ENCODE peak calls at places on chromosome 15, in seven cellular contexts. C is mesothelial cell of epicardium, N is lower lobe of right lung, L is WTC11, H is H9, Y is chondrocyte, P is vagina. S is an unnamed sample.

GRCh38 chr15:66907826-66908502 is 157.4 kb upstream of the SMAD3 start:
- DNase-seq in C (no peak), N (peak; percentile 77), H (peak; percentile 21), L (no peak), P (no peak), Y (no peak), S (no peak)

GRCh38 chr15:72118400-72118978 is at the start of gene SENP8:
- DNase-seq in C (no peak), H (no peak), P (no peak), N (no peak), L (no peak), Y (no peak), S (no peak)

GRCh38 chr15:75921732-75922703 is 18.3 kb downstream of the FBXO22 start:
- DNase-seq in P (no peak), H (no peak), L (peak; percentile 28), N (no peak), C (no peak), Y (no peak), S (peak; percentile 51)

GRCh38 chr15:45784656-45785055 is 149.8 kb downstream of the SQOR start:
- DNase-seq in Y (no peak), C (no peak), H (no peak), P (no peak), N (no peak), L (no peak), S (no peak)

GRCh38 chr15:31467361-31467760 is 140.7 kb downstream of the KLF13 start:
- DNase-seq in N (no peak), H (peak; percentile 8), L (no peak), C (peak; percentile 27), Y (no peak), P (peak; percentile 60), S (no peak)

GRCh38 chr15:41870689-41871081 is 23.2 kb downstream of the SPTBN5 start:
- DNase-seq in P (no peak), C (no peak), N (no peak), H (no peak), L (no peak), Y (no peak), S (no peak)

GRCh38 chr15:84749111-84749991 is 959 bp downstream of the ZNF592 start:
- DNase-seq in P (no peak), H (peak; percentile 35), C (peak; percentile 38), Y (no peak), L (peak; percentile 20), N (peak; percentile 54), S (peak; percentile 19)

GRCh38 chr15:25339431-25339830 is 99.4 kb downstream of the UBE3A start:
- DNase-seq in L (no peak), Y (no peak), P (no peak), N (no peak), H (no peak), C (no peak), S (no peak)

GRCh38 chr15:76169013-76169412 is 109.2 kb downstream of the TMEM266 start:
- DNase-seq in Y (no peak), N (no peak), L (peak; percentile 34), P (no peak), C (no peak), H (peak; percentile 56), S (no peak)

GRCh38 chr15:75662823-75663519 is 15.3 kb downstream of the SNX33 start:
- DNase-seq in C (no peak), L (no peak), P (no peak), Y (no peak), N (no peak), H (no peak), S (no peak)

GRCh38 chr15:34109775-34110663 is 8.1 kb downstream of the PGBD4 start:
- DNase-seq in H (no peak), L (no peak), P (no peak), Y (no peak), N (no peak), C (no peak), S (peak; percentile 16)

GRCh38 chr15:85404156-85404921 is 23.9 kb downstream of the AKAP13 start:
- DNase-seq in C (no peak), L (no peak), P (no peak), Y (no peak), H (no peak), N (no peak), S (no peak)

GRCh38 chr15:69531302-69532027 is 78.8 kb downstream of the RPLP1 start:
- DNase-seq in C (no peak), H (peak; percentile 43), N (no peak), L (no peak), Y (no peak), P (no peak), S (no peak)

GRCh38 chr15:73626072-73626471 is 7.1 kb downstream of the NPTN start:
- DNase-seq in C (no peak), N (no peak), Y (no peak), L (no peak), H (no peak), P (no peak), S (no peak)
- TF ChIP-seq CTCF in C (no peak), N (no peak), Y (no peak), L (no peak), H (no peak), P (no peak), S (no peak)

GRCh38 chr15:89496155-89497098 is at the start of gene RHCG:
- DNase-seq in N (no peak), L (peak; percentile 84), Y (no peak), P (peak; percentile 83), C (peak; percentile 57), H (peak; percentile 92), S (peak; percentile 55)
- TF ChIP-seq CTCF in N (no peak), L (no peak), Y (peak; percentile 77), P (no peak), C (peak; percentile 39), H (peak; percentile 85), S (peak; percentile 57)

GRCh38 chr15:39770748-39771689 is 11.6 kb downstream of the FSIP1 start:
- DNase-seq in P (no peak), Y (no peak), H (no peak), N (no peak), C (no peak), L (no peak), S (no peak)
- TF ChIP-seq CTCF in P (no peak), Y (no peak), H (no peak), N (no peak), C (no peak), L (no peak), S (no peak)

DNA sequence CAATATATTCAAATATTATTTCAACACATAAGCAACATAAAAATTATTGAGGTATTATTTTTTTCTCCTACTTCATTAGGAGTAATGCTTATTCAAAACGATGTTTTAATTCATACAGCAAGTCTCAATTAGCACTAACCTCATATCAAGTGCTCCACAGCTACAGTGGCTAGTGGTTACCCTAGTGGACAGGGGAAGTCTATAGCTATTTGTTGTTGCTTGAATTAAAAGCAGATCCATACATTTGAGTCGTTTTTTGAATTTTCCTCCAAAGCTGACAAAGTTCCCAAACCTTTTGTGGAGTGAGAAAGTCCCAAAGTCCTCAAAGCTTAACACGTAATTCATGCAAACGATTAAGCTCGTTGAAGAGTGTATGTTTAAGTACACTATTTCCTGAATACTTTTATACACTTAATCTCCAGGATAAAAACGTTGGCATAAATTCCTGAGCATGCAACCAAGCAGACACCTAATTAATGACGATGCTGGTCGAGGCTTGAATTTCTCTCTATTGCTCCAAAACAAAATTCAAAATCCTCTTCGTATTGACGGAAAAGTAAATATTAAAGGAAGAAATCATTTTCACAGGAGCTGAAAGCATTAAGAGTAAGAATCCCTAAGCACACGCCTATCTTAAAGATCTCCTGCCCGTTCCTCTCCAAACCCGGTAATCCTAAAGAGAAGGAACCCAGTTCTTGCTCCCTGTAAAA is 984 bp downstream of the VPS13C start:
- DNase-seq in L (no peak), H (no peak), N (no peak), C (no peak), P (no peak), Y (no peak), S (no peak)
- TF ChIP-seq CTCF in L (no peak), H (peak; percentile 20), N (no peak), C (no peak), P (no peak), Y (peak; percentile 60), S (no peak)

GRCh38 chr15:39583586-39584265 is 2.8 kb downstream of the THBS1 start:
- DNase-seq in Y (no peak), P (no peak), N (no peak), C (no peak), H (peak; percentile 49), L (peak; percentile 57), S (peak; percentile 21)
- TF ChIP-seq CTCF in Y (peak; percentile 82), P (no peak), N (peak; percentile 29), C (peak; percentile 7), H (peak; percentile 62), L (peak; percentile 49), S (peak; percentile 52)